ENCODE peak calls at places on chromosomes 13 and 19, in four cellular contexts. M, I, X and J are unnamed samples.

GRCh38 chr13:40340368-40341085 is 325.9 kb downstream of the FOXO1 start:
- DNase-seq in X (no peak), M (peak), I (no peak), J (no peak)

GRCh38 chr19:55447421-55448174 is 4.5 kb upstream of the SHISA7 start:
- DNase-seq in M (no peak), X (peak), I (no peak), J (no peak)

GRCh38 chr13:73136776-73137175 is 78.0 kb downstream of the KLF5 start:
- DNase-seq in I (no peak), M (no peak), X (no peak), J (no peak)

GRCh38 chr13:91017031-91017668 is 330.3 kb upstream of the MIR17HG start:
- DNase-seq in I (no peak), M (peak), X (no peak), J (no peak)

GRCh38 chr19:19480688-19481087 is 34.7 kb downstream of the TSSK6 start:
- DNase-seq in M (no peak), X (no peak), I (no peak), J (no peak)

GRCh38 chr13:111644750-111645149 is 324.3 kb downstream of the TEX29 start:
- DNase-seq in M (no peak), I (no peak), X (no peak), J (no peak)

GRCh38 chr13:31174018-31174417 is 12.3 kb upstream of the HSPH1 start:
- DNase-seq in X (no peak), M (peak), I (no peak), J (no peak)

GRCh38 chr19:35742121-35742724 is at the start of gene IGFLR1:
- DNase-seq in M (no peak), I (peak), X (no peak), J (peak)

GRCh38 chr19:54151362-54152035 is 8.0 kb downstream of the LENG1 start:
- DNase-seq in M (no peak), X (no peak), I (no peak), J (no peak)

GRCh38 chr19:35641515-35642151 is at the start of gene ETV2:
- DNase-seq in X (no peak), M (no peak), I (peak), J (peak)

GRCh38 chr13:34065915-34066314 is 248.0 kb downstream of the RFC3 start:
- DNase-seq in I (no peak), X (no peak), M (no peak), J (no peak)

GRCh38 chr13:113955691-113956090 is 18.2 kb downstream of the C13orf46 start:
- DNase-seq in M (no peak), I (no peak), X (no peak), J (no peak)

GRCh38 chr19:40687525-40688016 is 2.9 kb downstream of the NUMBL start:
- DNase-seq in I (no peak), M (peak), X (peak), J (no peak)

GRCh38 chr19:52442179-52442578 is 11.2 kb upstream of the ZNF578 start:
- DNase-seq in I (no peak), M (no peak), X (no peak), J (no peak)

GRCh38 chr13:98217597-98217996 is 40.5 kb upstream of the RNF113B start:
- DNase-seq in M (no peak), X (no peak), I (no peak), J (no peak)

GRCh38 chr13:33272531-33273124 is 12.9 kb downstream of the STARD13 start:
- DNase-seq in I (no peak), M (no peak), X (no peak), J (no peak)

GRCh38 chr13:36096411-36097184 is 34.6 kb downstream of the DCLK1 start:
- DNase-seq in M (no peak), I (no peak), X (no peak), J (no peak)